ENCODE peak calls at places on chromosome 4, in ten cellular contexts. R is HuH-7.5, S is NCI-H1105 treated with DMSO at 0.1 percent for 48 hours, O is pancreas, A is breast epithelium, F is T follicular helper cell, P is right lobe of liver, B is AG09309, C is NB4, D is KG1. T is an unnamed sample.

GRCh38 chr4:59966758-59967157 is 1233.4 kb upstream of the ADGRL3 start:
- DNase-seq in R (no peak), S (no peak), O (no peak), A (no peak), F (no peak), P (no peak), B (no peak), C (no peak), D (no peak), T (no peak)

GRCh38 chr4:53089940-53090729 is 228.0 kb downstream of the RASL11B start:
- DNase-seq in R (no peak), S (no peak), O (no peak), A (no peak), F (no peak), P (no peak), B (peak; percentile 24), C (peak; percentile 37), D (no peak), T (no peak)

GRCh38 chr4:22031423-22031822 is 82.9 kb upstream of the KCNIP4 start:
- DNase-seq in R (no peak), S (no peak), O (no peak), A (no peak), F (no peak), P (no peak), B (no peak), C (no peak), D (no peak), T (no peak)

GRCh38 chr4:148007303-148007702 is 275.4 kb downstream of the ARHGAP10 start:
- DNase-seq in R (no peak), S (no peak), O (no peak), A (no peak), F (no peak), P (no peak), B (peak; percentile 97), C (peak; percentile 27), D (no peak), T (no peak)

GRCh38 chr4:1239949-1240305 is 9.0 kb downstream of the CTBP1 start:
- DNase-seq in R (peak; percentile 20), S (no peak), O (peak; percentile 7), A (no peak), F (no peak), P (peak; percentile 33), B (no peak), C (no peak), D (no peak), T (peak; percentile 25)

GRCh38 chr4:12126476-12126875 is 697.8 kb upstream of the HS3ST1 start:
- DNase-seq in R (no peak), S (no peak), O (no peak), A (no peak), F (no peak), P (no peak), B (no peak), C (peak; percentile 14), D (no peak), T (no peak)

GRCh38 chr4:137471895-137472294 is 60.4 kb downstream of the PCDH18 start:
- DNase-seq in R (no peak), S (no peak), O (no peak), A (no peak), F (no peak), P (no peak), B (no peak), C (no peak), D (no peak), T (no peak)

GRCh38 chr4:123350726-123351125 is 45.9 kb upstream of the SPRY1 start:
- DNase-seq in R (no peak), S (no peak), O (no peak), A (no peak), F (no peak), P (no peak), B (no peak), C (no peak), D (no peak), T (no peak)

GRCh38 chr4:180695851-180696250 is 1547.4 kb upstream of the TENM3 start:
- DNase-seq in R (no peak), S (no peak), O (no peak), A (no peak), F (no peak), P (no peak), B (no peak), C (no peak), D (no peak), T (no peak)

GRCh38 chr4:82833696-82834313 is 35.2 kb upstream of the SCD5 start:
- DNase-seq in R (no peak), S (no peak), O (no peak), A (no peak), F (no peak), P (no peak), B (peak; percentile 31), C (no peak), D (no peak), T (no peak)

GRCh38 chr4:101347267-101347556 is at the start of gene PPP3CA:
- DNase-seq in R (no peak), S (peak; percentile 61), O (no peak), A (peak; percentile 31), F (no peak), P (no peak), B (no peak), C (no peak), D (no peak), T (no peak)

GRCh38 chr4:125483278-125483677 is 168.5 kb downstream of the FAT4 start:
- DNase-seq in R (no peak), S (no peak), O (no peak), A (no peak), F (no peak), P (no peak), B (no peak), C (no peak), D (no peak), T (no peak)

GRCh38 chr4:164485169-164485568 is 268.8 kb upstream of the SMIM31 start:
- DNase-seq in R (no peak), S (no peak), O (no peak), A (no peak), F (no peak), P (no peak), B (no peak), C (no peak), D (no peak), T (no peak)

GRCh38 chr4:116005037-116005805 is 891.8 kb upstream of the NDST4 start:
- DNase-seq in R (no peak), S (no peak), O (no peak), A (no peak), F (no peak), P (no peak), B (no peak), C (no peak), D (no peak), T (no peak)

GRCh38 chr4:82371398-82371972 is 2.3 kb downstream of the HNRNPD start:
- DNase-seq in R (no peak), S (peak; percentile 8), O (no peak), A (no peak), F (no peak), P (no peak), B (no peak), C (peak; percentile 28), D (no peak), T (no peak)

T was measured in CD4-positive, alpha-beta T cell.